ENCODE peak calls at places on chromosome 14, in five cellular contexts. One of them, this sample, is unnamed.

GRCh38 chr14:101449114-101449513 is 112.2 kb upstream of the DIO3 start:
- DNase-seq in H4: no peak
- DNase-seq in NCI-H2029: no peak
- DNase-seq in GM23338: no peak
- DNase-seq in T follicular helper cell: no peak
- DNase-seq in this sample: no peak

GRCh38 chr14:65360144-65360784 is 52.3 kb upstream of the FUT8 start:
- DNase-seq in H4: no peak
- DNase-seq in NCI-H2029: no peak
- DNase-seq in GM23338: no peak
- DNase-seq in T follicular helper cell: no peak
- DNase-seq in this sample: no peak

GRCh38 chr14:23984891-23985607 is 3.7 kb upstream of the DHRS4L2 start:
- DNase-seq in H4: peak
- DNase-seq in NCI-H2029: no peak
- DNase-seq in GM23338: no peak
- DNase-seq in T follicular helper cell: no peak
- DNase-seq in this sample: no peak

GRCh38 chr14:94051779-94052178 is 25.6 kb downstream of the OTUB2 start:
- DNase-seq in H4: no peak
- DNase-seq in NCI-H2029: no peak
- DNase-seq in GM23338: no peak
- DNase-seq in T follicular helper cell: no peak
- DNase-seq in this sample: no peak

GRCh38 chr14:104522926-104523545 is 56.5 kb upstream of the C14orf180 start:
- DNase-seq in H4: no peak
- DNase-seq in NCI-H2029: no peak
- DNase-seq in GM23338: no peak
- DNase-seq in T follicular helper cell: no peak
- DNase-seq in this sample: no peak

GRCh38 chr14:90300649-90301048 is 31.1 kb downstream of the NRDE2 start:
- DNase-seq in H4: no peak
- DNase-seq in NCI-H2029: no peak
- DNase-seq in GM23338: no peak
- DNase-seq in T follicular helper cell: no peak
- DNase-seq in this sample: no peak

GRCh38 chr14:60488175-60488574 is 2.3 kb upstream of the C14orf39 start:
- DNase-seq in H4: no peak
- DNase-seq in NCI-H2029: no peak
- DNase-seq in GM23338: peak
- DNase-seq in T follicular helper cell: no peak
- DNase-seq in this sample: no peak

GRCh38 chr14:99505089-99505488 is 23.9 kb downstream of the CCNK start:
- DNase-seq in H4: no peak
- DNase-seq in NCI-H2029: no peak
- DNase-seq in GM23338: no peak
- DNase-seq in T follicular helper cell: no peak
- DNase-seq in this sample: no peak

GRCh38 chr14:77026166-77026929 is 2.2 kb downstream of the IRF2BPL start:
- DNase-seq in H4: peak
- DNase-seq in NCI-H2029: no peak
- DNase-seq in GM23338: peak
- DNase-seq in T follicular helper cell: no peak
- DNase-seq in this sample: no peak

GRCh38 chr14:89498836-89499235 is 81.8 kb upstream of the FOXN3 start:
- DNase-seq in H4: no peak
- DNase-seq in NCI-H2029: no peak
- DNase-seq in GM23338: no peak
- DNase-seq in T follicular helper cell: no peak
- DNase-seq in this sample: no peak

GRCh38 chr14:40463886-40464285 is 1031.7 kb upstream of the FBXO33 start:
- DNase-seq in H4: no peak
- DNase-seq in NCI-H2029: no peak
- DNase-seq in GM23338: no peak
- DNase-seq in T follicular helper cell: no peak
- DNase-seq in this sample: no peak

GRCh38 chr14:94102768-94103482 is 7.6 kb upstream of the IFI27 start:
- DNase-seq in H4: no peak
- DNase-seq in NCI-H2029: no peak
- DNase-seq in GM23338: no peak
- DNase-seq in T follicular helper cell: no peak
- DNase-seq in this sample: no peak

GRCh38 chr14:54564071-54564798 is 2.7 kb upstream of the SAMD4A start:
- DNase-seq in H4: peak
- DNase-seq in NCI-H2029: peak
- DNase-seq in GM23338: peak
- DNase-seq in T follicular helper cell: no peak
- DNase-seq in this sample: no peak

GRCh38 chr14:30034049-30034635 is 106.5 kb upstream of the PRKD1 start:
- DNase-seq in H4: peak
- DNase-seq in NCI-H2029: peak
- DNase-seq in GM23338: peak
- DNase-seq in T follicular helper cell: no peak
- DNase-seq in this sample: no peak

GRCh38 chr14:74955229-74955999 is at the start of gene PGF:
- DNase-seq in H4: peak
- DNase-seq in NCI-H2029: no peak
- DNase-seq in GM23338: peak
- DNase-seq in T follicular helper cell: no peak
- DNase-seq in this sample: no peak

GRCh38 chr14:22469541-22470303 is 119.3 kb downstream of the DAD1 start:
- DNase-seq in H4: no peak
- DNase-seq in NCI-H2029: no peak
- DNase-seq in GM23338: no peak
- DNase-seq in T follicular helper cell: no peak
- DNase-seq in this sample: no peak

GRCh38 chr14:34364201-34364600 is 97.8 kb downstream of the SPTSSA start:
- DNase-seq in H4: no peak
- DNase-seq in NCI-H2029: no peak
- DNase-seq in GM23338: no peak
- DNase-seq in T follicular helper cell: no peak
- DNase-seq in this sample: no peak

GRCh38 chr14:32623300-32624093 is 294.4 kb downstream of the AKAP6 start:
- DNase-seq in H4: peak
- DNase-seq in NCI-H2029: no peak
- DNase-seq in GM23338: no peak
- DNase-seq in T follicular helper cell: no peak
- DNase-seq in this sample: no peak

GRCh38 chr14:105930572-105930971 is 404.2 kb downstream of the TMEM121 start:
- DNase-seq in H4: peak
- DNase-seq in NCI-H2029: no peak
- DNase-seq in GM23338: no peak
- DNase-seq in T follicular helper cell: no peak
- DNase-seq in this sample: no peak

GRCh38 chr14:65866906-65867305 is 454.4 kb downstream of the FUT8 start:
- DNase-seq in H4: peak
- DNase-seq in NCI-H2029: peak
- DNase-seq in GM23338: no peak
- DNase-seq in T follicular helper cell: no peak
- DNase-seq in this sample: no peak

GRCh38 chr14:55438066-55438683 is 2.2 kb downstream of the TBPL2 start:
- DNase-seq in H4: peak
- DNase-seq in NCI-H2029: peak
- DNase-seq in GM23338: peak
- DNase-seq in T follicular helper cell: no peak
- DNase-seq in this sample: no peak

GRCh38 chr14:104895207-104895785 is 29.4 kb upstream of the PLD4 start:
- DNase-seq in H4: no peak
- DNase-seq in NCI-H2029: no peak
- DNase-seq in GM23338: no peak
- DNase-seq in T follicular helper cell: no peak
- DNase-seq in this sample: no peak

GRCh38 chr14:100362311-100362927 is 39.3 kb downstream of the SLC25A47 start:
- DNase-seq in H4: peak
- DNase-seq in NCI-H2029: no peak
- DNase-seq in GM23338: no peak
- DNase-seq in T follicular helper cell: no peak
- DNase-seq in this sample: no peak

GRCh38 chr14:88872976-88873375 is 48.5 kb downstream of the TTC8 start:
- DNase-seq in H4: no peak
- DNase-seq in NCI-H2029: no peak
- DNase-seq in GM23338: no peak
- DNase-seq in T follicular helper cell: no peak
- DNase-seq in this sample: no peak

GRCh38 chr14:89351364-89351957 is 65.6 kb downstream of the FOXN3 start:
- DNase-seq in H4: peak
- DNase-seq in NCI-H2029: no peak
- DNase-seq in GM23338: peak
- DNase-seq in T follicular helper cell: no peak
- DNase-seq in this sample: no peak

GRCh38 chr14:26276757-26277156 is 321.1 kb downstream of the NOVA1 start:
- DNase-seq in H4: no peak
- DNase-seq in NCI-H2029: no peak
- DNase-seq in GM23338: peak
- DNase-seq in T follicular helper cell: no peak
- DNase-seq in this sample: no peak

GRCh38 chr14:21921453-21921852 is 247.8 kb upstream of the OR4E1 start:
- DNase-seq in H4: no peak
- DNase-seq in NCI-H2029: no peak
- DNase-seq in GM23338: no peak
- DNase-seq in T follicular helper cell: no peak
- DNase-seq in this sample: no peak

GRCh38 chr14:102185360-102185759 is 45.7 kb downstream of the WDR20 start:
- DNase-seq in H4: no peak
- DNase-seq in NCI-H2029: peak
- DNase-seq in GM23338: no peak
- DNase-seq in T follicular helper cell: no peak
- DNase-seq in this sample: no peak

GRCh38 chr14:80523518-80524117 is 312.3 kb upstream of the DIO2 start:
- DNase-seq in H4: no peak
- DNase-seq in NCI-H2029: no peak
- DNase-seq in GM23338: no peak
- DNase-seq in T follicular helper cell: no peak
- DNase-seq in this sample: no peak

GRCh38 chr14:80388980-80389711 is 177.8 kb upstream of the DIO2 start:
- DNase-seq in H4: peak
- DNase-seq in NCI-H2029: no peak
- DNase-seq in GM23338: no peak
- DNase-seq in T follicular helper cell: no peak
- DNase-seq in this sample: no peak

GRCh38 chr14:94542111-94542810 is 19.0 kb upstream of the SERPINA4 start:
- DNase-seq in H4: no peak
- DNase-seq in NCI-H2029: no peak
- DNase-seq in GM23338: no peak
- DNase-seq in T follicular helper cell: no peak
- DNase-seq in this sample: no peak

GRCh38 chr14:69845787-69846186 is 33.4 kb upstream of the SMOC1 start:
- DNase-seq in H4: peak
- DNase-seq in NCI-H2029: no peak
- DNase-seq in GM23338: no peak
- DNase-seq in T follicular helper cell: no peak
- DNase-seq in this sample: no peak

GRCh38 chr14:99701260-99701659 is 17.2 kb downstream of the CYP46A1 start:
- DNase-seq in H4: no peak
- DNase-seq in NCI-H2029: no peak
- DNase-seq in GM23338: no peak
- DNase-seq in T follicular helper cell: no peak
- DNase-seq in this sample: no peak

GRCh38 chr14:30974628-30975027 is 50.8 kb upstream of the AP4S1 start:
- DNase-seq in H4: peak
- DNase-seq in NCI-H2029: peak
- DNase-seq in GM23338: no peak
- DNase-seq in T follicular helper cell: no peak
- DNase-seq in this sample: no peak

GRCh38 chr14:57293851-57294837 is 25.4 kb downstream of the AP5M1 start:
- DNase-seq in H4: no peak
- DNase-seq in NCI-H2029: no peak
- DNase-seq in GM23338: peak
- DNase-seq in T follicular helper cell: no peak
- DNase-seq in this sample: no peak

GRCh38 chr14:70897475-70897874 is 9.8 kb upstream of the PCNX1 start:
- DNase-seq in H4: no peak
- DNase-seq in NCI-H2029: no peak
- DNase-seq in GM23338: no peak
- DNase-seq in T follicular helper cell: no peak
- DNase-seq in this sample: no peak

GRCh38 chr14:75123991-75124390 is 2.9 kb downstream of the NEK9 start:
- DNase-seq in H4: peak
- DNase-seq in NCI-H2029: no peak
- DNase-seq in GM23338: no peak
- DNase-seq in T follicular helper cell: no peak
- DNase-seq in this sample: no peak

GRCh38 chr14:62301911-62302310 is 539.7 kb downstream of the SNAPC1 start:
- DNase-seq in H4: no peak
- DNase-seq in NCI-H2029: no peak
- DNase-seq in GM23338: no peak
- DNase-seq in T follicular helper cell: no peak
- DNase-seq in this sample: no peak

GRCh38 chr14:105536691-105537579 is 10.6 kb downstream of the TMEM121 start:
- DNase-seq in H4: no peak
- DNase-seq in NCI-H2029: no peak
- DNase-seq in GM23338: no peak
- DNase-seq in T follicular helper cell: no peak
- DNase-seq in this sample: no peak

This sample was measured in T-helper 2 cell.